ENCODE peak calls at places on chromosome 4, in four cellular contexts. N is cardiac muscle cell, J is left lung, E is NCI-H1436. K is an unnamed sample.
A peak's percentile ranks its signal among the peaks of the same experiment; 100 is the strongest.

GRCh38 chr4:85825937-85826678 is 351.2 kb downstream of the ARHGAP24 start:
- DNase-seq in N (peak; percentile 67), J (no peak), E (peak; percentile 3), K (peak; percentile 77)

GRCh38 chr4:20086768-20087167 is 164.9 kb upstream of the SLIT2 start:
- DNase-seq in N (no peak), J (no peak), E (no peak), K (no peak)

GRCh38 chr4:29560452-29560851 is 1159.7 kb upstream of the PCDH7 start:
- DNase-seq in N (no peak), J (no peak), E (no peak), K (no peak)

GRCh38 chr4:34176609-34177008 is 2067.7 kb downstream of the ARAP2 start:
- DNase-seq in N (no peak), J (no peak), E (no peak), K (no peak)

GRCh38 chr4:3413217-3413671 is 28.5 kb upstream of the HGFAC start:
- DNase-seq in N (no peak), J (no peak), E (no peak), K (no peak)

GRCh38 chr4:118557298-118557851 is 127.8 kb upstream of the METTL14 start:
- DNase-seq in N (no peak), J (no peak), E (peak; percentile 36), K (peak; percentile 57)

GRCh38 chr4:121656269-121656641 is 40.5 kb downstream of the ANXA5 start:
- DNase-seq in N (peak; percentile 70), J (no peak), E (no peak), K (peak; percentile 59)

GRCh38 chr4:169398294-169398693 is 127.5 kb upstream of the SH3RF1 start:
- DNase-seq in N (no peak), J (no peak), E (no peak), K (peak; percentile 74)

GRCh38 chr4:18882468-18882867 is 860.9 kb upstream of the LCORL start:
- DNase-seq in N (peak; percentile 68), J (no peak), E (no peak), K (peak; percentile 53)

GRCh38 chr4:128310266-128310697 is 22.7 kb upstream of the PGRMC2 start:
- DNase-seq in N (peak; percentile 58), J (no peak), E (no peak), K (no peak)

GRCh38 chr4:127131527-127131926 is 501.2 kb upstream of the INTU start:
- DNase-seq in N (no peak), J (no peak), E (no peak), K (no peak)

GRCh38 chr4:150072906-150073714 is 5.1 kb upstream of the DCLK2 start:
- DNase-seq in N (no peak), J (no peak), E (no peak), K (peak; percentile 89)

GRCh38 chr4:150348079-150348478 is 233.9 kb upstream of the MAB21L2 start:
- DNase-seq in N (no peak), J (no peak), E (no peak), K (peak; percentile 13)

GRCh38 chr4:504076-504475 is 5.1 kb downstream of the PIGG start:
- DNase-seq in N (no peak), J (no peak), E (no peak), K (peak; percentile 55)

GRCh38 chr4:41125558-41126311 is 88.6 kb downstream of the APBB2 start:
- DNase-seq in N (no peak), J (no peak), E (no peak), K (no peak)

K was measured in astrocyte of the cerebellum.